ENCODE peak calls at places on chromosomes 3 and 15, in four cellular contexts. One of them, this sample, is unnamed.
A peak's percentile ranks its signal among the peaks of the same experiment; 100 is the strongest.

GRCh38 chr3:183591881-183592521 is 36.5 kb upstream of the KLHL6 start:
- DNase-seq in H7: peak; percentile 67
- DNase-seq in T-helper 1 cell: no peak
- DNase-seq in SW 1271: no peak
- DNase-seq in this sample: no peak

GRCh38 chr3:196706313-196706712 is 5.7 kb downstream of the CEP19 start:
- DNase-seq in H7: no peak
- DNase-seq in T-helper 1 cell: no peak
- DNase-seq in SW 1271: no peak
- DNase-seq in this sample: no peak

GRCh38 chr3:42063886-42064285 is 27.3 kb upstream of the TRAK1 start:
- DNase-seq in H7: no peak
- DNase-seq in T-helper 1 cell: no peak
- DNase-seq in SW 1271: no peak
- DNase-seq in this sample: no peak

GRCh38 chr3:95172549-95172948 is 1109.7 kb downstream of the NSUN3 start:
- DNase-seq in H7: no peak
- DNase-seq in T-helper 1 cell: no peak
- DNase-seq in SW 1271: no peak
- DNase-seq in this sample: no peak

GRCh38 chr15:74641151-74641550 is 25.5 kb downstream of the CLK3 start:
- DNase-seq in H7: no peak
- DNase-seq in T-helper 1 cell: no peak
- DNase-seq in SW 1271: no peak
- DNase-seq in this sample: no peak

GRCh38 chr15:60555814-60556213 is 76.9 kb upstream of the ICE2 start:
- DNase-seq in H7: no peak
- DNase-seq in T-helper 1 cell: no peak
- DNase-seq in SW 1271: no peak
- DNase-seq in this sample: no peak

GRCh38 chr3:99948467-99949089 is 130.9 kb downstream of the CMSS1 start:
- DNase-seq in H7: no peak
- DNase-seq in T-helper 1 cell: no peak
- DNase-seq in SW 1271: no peak
- DNase-seq in this sample: no peak

GRCh38 chr3:161372321-161373260 is 1.3 kb upstream of the SPTSSB start:
- DNase-seq in H7: peak; percentile 65
- DNase-seq in T-helper 1 cell: no peak
- DNase-seq in SW 1271: no peak
- DNase-seq in this sample: no peak

GRCh38 chr3:16050641-16051467 is 123.6 kb upstream of the GALNT15 start:
- DNase-seq in H7: no peak
- DNase-seq in T-helper 1 cell: no peak
- DNase-seq in SW 1271: no peak
- DNase-seq in this sample: no peak

GRCh38 chr3:155859859-155860258 is 5.6 kb upstream of the SLC33A1 start:
- DNase-seq in H7: no peak
- DNase-seq in T-helper 1 cell: no peak
- DNase-seq in SW 1271: no peak
- DNase-seq in this sample: no peak

GRCh38 chr3:189368384-189368783 is 196.6 kb downstream of the TPRG1 start:
- DNase-seq in H7: no peak
- DNase-seq in T-helper 1 cell: no peak
- DNase-seq in SW 1271: no peak
- DNase-seq in this sample: no peak

GRCh38 chr15:33341943-33342342 is 31.2 kb downstream of the RYR3 start:
- DNase-seq in H7: peak; percentile 33
- DNase-seq in T-helper 1 cell: no peak
- DNase-seq in SW 1271: no peak
- DNase-seq in this sample: no peak

GRCh38 chr3:12679468-12679867 is 15.6 kb upstream of the RAF1 start:
- DNase-seq in H7: no peak
- DNase-seq in T-helper 1 cell: no peak
- DNase-seq in SW 1271: peak; percentile 42
- DNase-seq in this sample: no peak

GRCh38 chr15:79213650-79214049 is 68.9 kb upstream of the ANKRD34C start:
- DNase-seq in H7: no peak
- DNase-seq in T-helper 1 cell: no peak
- DNase-seq in SW 1271: no peak
- DNase-seq in this sample: no peak

GRCh38 chr15:67006089-67007065 is 59.0 kb upstream of the SMAD3 start:
- DNase-seq in H7: no peak
- DNase-seq in T-helper 1 cell: no peak
- DNase-seq in SW 1271: no peak
- DNase-seq in this sample: no peak